ENCODE peak calls at places on chromosomes 12 and 14, in six cellular contexts. One of them, this sample, is unnamed.
A peak's percentile ranks its signal among the peaks of the same experiment; 100 is the strongest.

GRCh38 chr14:100148837-100149731 is 10.4 kb downstream of the DEGS2 start:
- DNase-seq in B cell: no peak
- DNase-seq in effector memory CD8-positive, alpha-beta T cell: no peak
- DNase-seq in HT1080: no peak
- DNase-seq in ascending aorta: no peak
- DNase-seq in stimulated activated CD4-positive, alpha-beta T cell treated with anti-CD3 and anti-CD28 coated beads, TNF-alpha, amount 100 ng/mL, for 4 hours: no peak
- DNase-seq in this sample: no peak

GRCh38 chr12:52209321-52209720 is 17.5 kb upstream of the KRT80 start:
- DNase-seq in B cell: no peak
- DNase-seq in effector memory CD8-positive, alpha-beta T cell: no peak
- DNase-seq in HT1080: no peak
- DNase-seq in ascending aorta: no peak
- DNase-seq in stimulated activated CD4-positive, alpha-beta T cell treated with anti-CD3 and anti-CD28 coated beads, TNF-alpha, amount 100 ng/mL, for 4 hours: no peak
- DNase-seq in this sample: no peak

GRCh38 chr14:94028450-94028826 is 2.3 kb downstream of the OTUB2 start:
- DNase-seq in B cell: no peak
- DNase-seq in effector memory CD8-positive, alpha-beta T cell: no peak
- DNase-seq in HT1080: peak; percentile 95
- DNase-seq in ascending aorta: no peak
- DNase-seq in stimulated activated CD4-positive, alpha-beta T cell treated with anti-CD3 and anti-CD28 coated beads, TNF-alpha, amount 100 ng/mL, for 4 hours: no peak
- DNase-seq in this sample: no peak

GRCh38 chr12:52921488-52922165 is 16.8 kb upstream of the KRT8 start:
- DNase-seq in B cell: no peak
- DNase-seq in effector memory CD8-positive, alpha-beta T cell: no peak
- DNase-seq in HT1080: no peak
- DNase-seq in ascending aorta: no peak
- DNase-seq in stimulated activated CD4-positive, alpha-beta T cell treated with anti-CD3 and anti-CD28 coated beads, TNF-alpha, amount 100 ng/mL, for 4 hours: no peak
- DNase-seq in this sample: no peak

GRCh38 chr12:25323774-25324086 is 73.0 kb upstream of the KRAS start:
- DNase-seq in B cell: no peak
- DNase-seq in effector memory CD8-positive, alpha-beta T cell: no peak
- DNase-seq in HT1080: no peak
- DNase-seq in ascending aorta: no peak
- DNase-seq in stimulated activated CD4-positive, alpha-beta T cell treated with anti-CD3 and anti-CD28 coated beads, TNF-alpha, amount 100 ng/mL, for 4 hours: no peak
- DNase-seq in this sample: peak; percentile 48

GRCh38 chr14:54572316-54572715 is 5.4 kb downstream of the SAMD4A start:
- DNase-seq in B cell: no peak
- DNase-seq in effector memory CD8-positive, alpha-beta T cell: no peak
- DNase-seq in HT1080: peak; percentile 58
- DNase-seq in ascending aorta: no peak
- DNase-seq in stimulated activated CD4-positive, alpha-beta T cell treated with anti-CD3 and anti-CD28 coated beads, TNF-alpha, amount 100 ng/mL, for 4 hours: no peak
- DNase-seq in this sample: no peak

GRCh38 chr12:50021071-50021470 is 4.2 kb downstream of the RACGAP1 start:
- DNase-seq in B cell: no peak
- DNase-seq in effector memory CD8-positive, alpha-beta T cell: no peak
- DNase-seq in HT1080: no peak
- DNase-seq in ascending aorta: no peak
- DNase-seq in stimulated activated CD4-positive, alpha-beta T cell treated with anti-CD3 and anti-CD28 coated beads, TNF-alpha, amount 100 ng/mL, for 4 hours: no peak
- DNase-seq in this sample: no peak

GRCh38 chr14:77641534-77642341 is 25.3 kb upstream of the SPTLC2 start:
- DNase-seq in B cell: peak; percentile 78
- DNase-seq in effector memory CD8-positive, alpha-beta T cell: peak; percentile 46
- DNase-seq in HT1080: no peak
- DNase-seq in ascending aorta: peak; percentile 88
- DNase-seq in stimulated activated CD4-positive, alpha-beta T cell treated with anti-CD3 and anti-CD28 coated beads, TNF-alpha, amount 100 ng/mL, for 4 hours: peak; percentile 48
- DNase-seq in this sample: peak; percentile 61

GRCh38 chr12:30598889-30599288 is 96.8 kb downstream of the IPO8 start:
- DNase-seq in B cell: no peak
- DNase-seq in effector memory CD8-positive, alpha-beta T cell: no peak
- DNase-seq in HT1080: no peak
- DNase-seq in ascending aorta: no peak
- DNase-seq in stimulated activated CD4-positive, alpha-beta T cell treated with anti-CD3 and anti-CD28 coated beads, TNF-alpha, amount 100 ng/mL, for 4 hours: no peak
- DNase-seq in this sample: no peak

GRCh38 chr12:124419292-124420040 is 124.6 kb downstream of the RFLNA start:
- DNase-seq in B cell: no peak
- DNase-seq in effector memory CD8-positive, alpha-beta T cell: no peak
- DNase-seq in HT1080: no peak
- DNase-seq in ascending aorta: no peak
- DNase-seq in stimulated activated CD4-positive, alpha-beta T cell treated with anti-CD3 and anti-CD28 coated beads, TNF-alpha, amount 100 ng/mL, for 4 hours: no peak
- DNase-seq in this sample: no peak

GRCh38 chr12:68100241-68100640 is 59.3 kb downstream of the IFNG start:
- DNase-seq in B cell: no peak
- DNase-seq in effector memory CD8-positive, alpha-beta T cell: no peak
- DNase-seq in HT1080: no peak
- DNase-seq in ascending aorta: no peak
- DNase-seq in stimulated activated CD4-positive, alpha-beta T cell treated with anti-CD3 and anti-CD28 coated beads, TNF-alpha, amount 100 ng/mL, for 4 hours: no peak
- DNase-seq in this sample: no peak

GRCh38 chr12:12902036-12902435 is 10.7 kb downstream of the GPRC5A start:
- DNase-seq in B cell: no peak
- DNase-seq in effector memory CD8-positive, alpha-beta T cell: no peak
- DNase-seq in HT1080: peak; percentile 69
- DNase-seq in ascending aorta: no peak
- DNase-seq in stimulated activated CD4-positive, alpha-beta T cell treated with anti-CD3 and anti-CD28 coated beads, TNF-alpha, amount 100 ng/mL, for 4 hours: no peak
- DNase-seq in this sample: no peak

GRCh38 chr12:2800046-2800570 is 5.3 kb downstream of the FKBP4 start:
- DNase-seq in B cell: no peak
- DNase-seq in effector memory CD8-positive, alpha-beta T cell: no peak
- DNase-seq in HT1080: no peak
- DNase-seq in ascending aorta: no peak
- DNase-seq in stimulated activated CD4-positive, alpha-beta T cell treated with anti-CD3 and anti-CD28 coated beads, TNF-alpha, amount 100 ng/mL, for 4 hours: no peak
- DNase-seq in this sample: no peak

GRCh38 chr14:23631702-23632460 is 4.3 kb upstream of the DHRS2 start:
- DNase-seq in B cell: peak; percentile 54
- DNase-seq in effector memory CD8-positive, alpha-beta T cell: peak; percentile 68
- DNase-seq in HT1080: peak; percentile 53
- DNase-seq in ascending aorta: peak; percentile 74
- DNase-seq in stimulated activated CD4-positive, alpha-beta T cell treated with anti-CD3 and anti-CD28 coated beads, TNF-alpha, amount 100 ng/mL, for 4 hours: peak; percentile 39
- DNase-seq in this sample: peak; percentile 70

GRCh38 chr12:25051583-25052190 is 102.8 kb upstream of the BCAT1 start:
- DNase-seq in B cell: peak; percentile 61
- DNase-seq in effector memory CD8-positive, alpha-beta T cell: peak; percentile 56
- DNase-seq in HT1080: no peak
- DNase-seq in ascending aorta: no peak
- DNase-seq in stimulated activated CD4-positive, alpha-beta T cell treated with anti-CD3 and anti-CD28 coated beads, TNF-alpha, amount 100 ng/mL, for 4 hours: peak; percentile 15
- DNase-seq in this sample: no peak